ENCODE peak calls at places on chromosome 14, in four cellular contexts. W is GM10248, B is tibial nerve, K is left lung. L is an unnamed sample.
A peak's percentile ranks its signal among the peaks of the same experiment; 100 is the strongest.

GRCh38 chr14:85565862-85566296 is 35.9 kb downstream of the FLRT2 start:
- DNase-seq in W (no peak), B (no peak), K (no peak), L (no peak)

GRCh38 chr14:87873741-87874140 is 119.2 kb downstream of the GALC start:
- DNase-seq in B (no peak), W (no peak), K (no peak), L (no peak)

GRCh38 chr14:76924363-76925151 is 98.3 kb downstream of the LRRC74A start:
- DNase-seq in B (no peak), W (no peak), K (no peak), L (no peak)

GRCh38 chr14:105151838-105152793 is 16.5 kb downstream of the JAG2 start:
- DNase-seq in B (no peak), K (peak; percentile 74), W (no peak), L (no peak)

GRCh38 chr14:101065246-101065645 is 161.7 kb upstream of the RTL1 start:
- DNase-seq in B (peak; percentile 5), W (no peak), K (peak; percentile 37), L (no peak)

GRCh38 chr14:59511916-59512530 is 27.7 kb downstream of the JKAMP start:
- DNase-seq in B (no peak), K (no peak), W (peak; percentile 16), L (no peak)

GRCh38 chr14:54346257-54346656 is 50.5 kb upstream of the CDKN3 start:
- DNase-seq in B (no peak), K (no peak), W (no peak), L (no peak)

GRCh38 chr14:52328286-52328685 is 14.2 kb downstream of the PTGER2 start:
- DNase-seq in B (no peak), W (no peak), K (no peak), L (no peak)

GRCh38 chr14:105050551-105050897 is 14.7 kb downstream of the GPR132 start:
- DNase-seq in W (no peak), K (peak; percentile 80), B (no peak), L (no peak)

GRCh38 chr14:30214014-30214413 is 286.4 kb upstream of the PRKD1 start:
- DNase-seq in K (no peak), W (no peak), B (no peak), L (no peak)

GRCh38 chr14:53491256-53491905 is 338.3 kb upstream of the DDHD1 start:
- DNase-seq in K (no peak), W (no peak), B (no peak), L (no peak)

GRCh38 chr14:27688823-27689444 is 1077.7 kb upstream of the FOXG1 start:
- DNase-seq in K (no peak), B (no peak), W (no peak), L (no peak)

GRCh38 chr14:57526942-57527341 is 33.3 kb upstream of the CCDC198 start:
- DNase-seq in B (no peak), W (no peak), K (no peak), L (no peak)

GRCh38 chr14:65588426-65589140 is 176.1 kb downstream of the FUT8 start:
- DNase-seq in W (no peak), K (no peak), B (no peak), L (no peak)

GRCh38 chr14:60944206-60944605 is 36.7 kb downstream of the TRMT5 start:
- DNase-seq in B (no peak), K (no peak), W (no peak), L (no peak)

GRCh38 chr14:32259368-32260013 is 56.4 kb upstream of the RNU6-8 start:
- DNase-seq in B (no peak), K (no peak), W (peak; percentile 42), L (no peak)

GRCh38 chr14:36666416-36667206 is 5.0 kb downstream of the PAX9 start:
- DNase-seq in W (peak; percentile 10), B (no peak), K (peak; percentile 72), L (no peak)

GRCh38 chr14:86847176-86847575 is 1145.8 kb downstream of the GALC start:
- DNase-seq in K (no peak), B (no peak), W (no peak), L (no peak)

GRCh38 chr14:53537421-53538315 is 384.5 kb upstream of the DDHD1 start:
- DNase-seq in B (no peak), K (no peak), W (no peak), L (no peak)

GRCh38 chr14:31489680-31490079 is 1.8 kb upstream of the GPR33 start:
- DNase-seq in W (peak; percentile 34), B (no peak), K (no peak), L (no peak)

GRCh38 chr14:99098199-99098598 is 173.8 kb downstream of the BCL11B start:
- DNase-seq in K (no peak), W (no peak), B (no peak), L (no peak)

GRCh38 chr14:50082308-50082742 is 34.0 kb downstream of the VCPKMT start:
- DNase-seq in B (no peak), W (no peak), K (no peak), L (no peak)

GRCh38 chr14:24237463-24237955 is 4.8 kb downstream of the GMPR2 start:
- DNase-seq in B (no peak), K (no peak), W (no peak), L (no peak)

GRCh38 chr14:76203086-76204001 is 51.6 kb downstream of the GPATCH2L start:
- DNase-seq in W (peak; percentile 59), B (no peak), K (peak; percentile 55), L (no peak)

GRCh38 chr14:73814158-73814557 is 37.5 kb upstream of the PTGR2 start:
- DNase-seq in K (no peak), W (no peak), B (no peak), L (no peak)

GRCh38 chr14:68736519-68736918 is 56.3 kb downstream of the ZFP36L1 start:
- DNase-seq in K (no peak), B (no peak), W (no peak), L (no peak)

GRCh38 chr14:69684461-69685183 is 73.2 kb downstream of the SUSD6 start:
- DNase-seq in K (no peak), W (no peak), B (no peak), L (no peak)

GRCh38 chr14:100384819-100385813 is 62.0 kb downstream of the SLC25A47 start:
- DNase-seq in K (no peak), W (no peak), B (no peak), L (no peak)

GRCh38 chr14:58920230-58920629 is 268.2 kb upstream of the DAAM1 start:
- DNase-seq in W (no peak), B (no peak), K (no peak), L (no peak)

GRCh38 chr14:104134061-104134965 is 4.1 kb upstream of the KIF26A start:
- DNase-seq in K (peak; percentile 56), B (no peak), W (no peak), L (no peak)

GRCh38 chr14:76227450-76228050 is 75.8 kb downstream of the GPATCH2L start:
- DNase-seq in K (no peak), B (no peak), W (no peak), L (no peak)

GRCh38 chr14:59175404-59175803 is 13.1 kb upstream of the DAAM1 start:
- DNase-seq in K (no peak), B (no peak), W (peak; percentile 61), L (no peak)

GRCh38 chr14:50156111-50156510 is 39.7 kb upstream of the VCPKMT start:
- DNase-seq in K (no peak), B (no peak), W (no peak), L (no peak)

GRCh38 chr14:78202976-78203375 is 32.8 kb downstream of the NRXN3 start:
- DNase-seq in B (no peak), K (no peak), W (no peak), L (no peak)

GRCh38 chr14:54568821-54569591 is 2.1 kb downstream of the SAMD4A start:
- DNase-seq in B (no peak), K (no peak), W (no peak), L (no peak)

GRCh38 chr14:87461704-87462103 is 531.3 kb downstream of the GALC start:
- DNase-seq in W (no peak), K (no peak), B (no peak), L (no peak)

GRCh38 chr14:22180045-22180444 is 409.0 kb downstream of the DAD1 start:
- DNase-seq in W (no peak), B (no peak), K (no peak), L (no peak)
- TF ChIP-seq CTCF in W (no peak), B (no peak), K (no peak), L (no peak)

DNA sequence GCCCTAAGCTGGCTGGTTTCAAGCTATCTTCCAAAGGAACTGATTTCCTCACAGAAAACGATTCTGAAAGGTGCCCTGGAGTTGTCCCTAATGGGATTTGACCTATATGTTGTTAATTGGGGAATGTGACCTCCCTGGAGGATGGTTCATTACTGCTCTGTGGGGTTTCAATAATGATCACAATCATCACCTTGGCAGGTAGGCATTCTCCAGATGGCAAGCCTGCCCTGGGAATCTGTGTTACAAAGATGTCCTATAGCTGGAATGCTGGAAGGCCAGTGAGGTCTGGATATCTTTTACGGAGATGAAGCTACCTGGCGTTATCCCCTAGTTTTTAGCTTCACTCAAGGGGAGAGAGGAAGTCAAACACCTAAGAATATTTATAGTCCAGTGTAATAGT is 167.6 kb downstream of the TTC8 start:
- DNase-seq in B (no peak), K (no peak), W (no peak), L (no peak)
- TF ChIP-seq CTCF in B (no peak), K (no peak), W (no peak), L (no peak)

DNA sequence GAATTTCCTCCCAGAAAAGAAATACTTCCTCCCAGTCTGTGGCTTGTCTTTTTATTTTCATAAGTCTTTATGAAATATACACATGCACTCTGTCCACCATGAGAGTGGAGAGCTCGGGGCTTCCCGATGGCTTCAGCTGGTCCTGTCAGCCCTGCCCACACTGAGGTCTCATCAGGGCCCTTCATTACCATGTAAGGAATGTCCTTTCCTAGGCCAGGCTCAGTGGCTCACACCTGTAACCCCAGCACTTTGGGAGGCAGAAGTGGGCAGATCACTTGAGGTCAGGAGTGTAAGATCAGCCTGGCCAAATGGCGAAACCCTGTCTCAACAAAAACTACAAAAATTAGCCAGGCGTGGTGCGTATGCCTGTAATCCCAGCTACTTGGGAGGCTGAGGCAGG is 77.0 kb downstream of the CPSF2 start:
- DNase-seq in K (no peak), W (no peak), B (no peak), L (no peak)
- TF ChIP-seq CTCF in K (no peak), W (no peak), B (no peak), L (no peak)

GRCh38 chr14:102891556-102891955 is 30.9 kb upstream of the AMN start:
- DNase-seq in B (no peak), W (no peak), K (no peak), L (no peak)
- TF ChIP-seq CTCF in B (no peak), W (no peak), K (no peak), L (no peak)